ENCODE peak calls at places on chromosomes 11 and 22, in eight cellular contexts. One of them, this sample, is unnamed.

GRCh38 chr22:27438271-27438980 is 363.1 kb downstream of the MN1 start:
- DNase-seq in A673: peak
- DNase-seq in left ventricle myocardium inferior: no peak
- DNase-seq in brain microvascular endothelial cell: no peak
- DNase-seq in esophagus squamous epithelium: no peak
- DNase-seq in body of pancreas: peak
- DNase-seq in thoracic aorta: no peak
- DNase-seq in mesendoderm: peak
- DNase-seq in this sample: no peak

GRCh38 chr11:96105197-96105895 is 181.4 kb upstream of the MTMR2 start:
- DNase-seq in A673: peak
- DNase-seq in left ventricle myocardium inferior: no peak
- DNase-seq in brain microvascular endothelial cell: no peak
- DNase-seq in esophagus squamous epithelium: no peak
- DNase-seq in body of pancreas: no peak
- DNase-seq in thoracic aorta: no peak
- DNase-seq in mesendoderm: no peak
- DNase-seq in this sample: no peak

GRCh38 chr22:24703101-24703500 is 71.4 kb downstream of the PIWIL3 start:
- DNase-seq in A673: no peak
- DNase-seq in left ventricle myocardium inferior: peak
- DNase-seq in brain microvascular endothelial cell: no peak
- DNase-seq in esophagus squamous epithelium: no peak
- DNase-seq in body of pancreas: peak
- DNase-seq in thoracic aorta: no peak
- DNase-seq in mesendoderm: no peak
- DNase-seq in this sample: no peak

GRCh38 chr11:7167976-7168740 is 79.4 kb downstream of the RBMXL2 start:
- DNase-seq in A673: peak
- DNase-seq in left ventricle myocardium inferior: no peak
- DNase-seq in brain microvascular endothelial cell: no peak
- DNase-seq in esophagus squamous epithelium: no peak
- DNase-seq in body of pancreas: no peak
- DNase-seq in thoracic aorta: no peak
- DNase-seq in mesendoderm: no peak
- DNase-seq in this sample: no peak

GRCh38 chr11:12086271-12087074 is 23.9 kb upstream of the MICAL2 start:
- DNase-seq in A673: peak
- DNase-seq in left ventricle myocardium inferior: peak
- DNase-seq in brain microvascular endothelial cell: peak
- DNase-seq in esophagus squamous epithelium: no peak
- DNase-seq in body of pancreas: peak
- DNase-seq in thoracic aorta: peak
- DNase-seq in mesendoderm: peak
- DNase-seq in this sample: no peak

GRCh38 chr11:30991802-30992512 is 377.6 kb downstream of the DCDC1 start:
- DNase-seq in A673: no peak
- DNase-seq in left ventricle myocardium inferior: no peak
- DNase-seq in brain microvascular endothelial cell: no peak
- DNase-seq in esophagus squamous epithelium: no peak
- DNase-seq in body of pancreas: no peak
- DNase-seq in thoracic aorta: no peak
- DNase-seq in mesendoderm: no peak
- DNase-seq in this sample: no peak

GRCh38 chr22:31083923-31084810 is 3.0 kb downstream of the SMTN start:
- DNase-seq in A673: no peak
- DNase-seq in left ventricle myocardium inferior: no peak
- DNase-seq in brain microvascular endothelial cell: no peak
- DNase-seq in esophagus squamous epithelium: no peak
- DNase-seq in body of pancreas: no peak
- DNase-seq in thoracic aorta: no peak
- DNase-seq in mesendoderm: no peak
- DNase-seq in this sample: no peak

GRCh38 chr11:67698247-67698646 is 23.8 kb upstream of the ALDH3B2 start:
- DNase-seq in A673: peak
- DNase-seq in left ventricle myocardium inferior: no peak
- DNase-seq in brain microvascular endothelial cell: peak
- DNase-seq in esophagus squamous epithelium: no peak
- DNase-seq in body of pancreas: no peak
- DNase-seq in thoracic aorta: no peak
- DNase-seq in mesendoderm: peak
- DNase-seq in this sample: no peak

GRCh38 chr11:12390687-12391110 is 13.3 kb downstream of the PARVA start:
- DNase-seq in A673: no peak
- DNase-seq in left ventricle myocardium inferior: no peak
- DNase-seq in brain microvascular endothelial cell: no peak
- DNase-seq in esophagus squamous epithelium: no peak
- DNase-seq in body of pancreas: peak
- DNase-seq in thoracic aorta: no peak
- DNase-seq in mesendoderm: no peak
- DNase-seq in this sample: no peak

GRCh38 chr11:21986361-21986760 is 206.5 kb upstream of the ANO5 start:
- DNase-seq in A673: no peak
- DNase-seq in left ventricle myocardium inferior: no peak
- DNase-seq in brain microvascular endothelial cell: no peak
- DNase-seq in esophagus squamous epithelium: no peak
- DNase-seq in body of pancreas: no peak
- DNase-seq in thoracic aorta: no peak
- DNase-seq in mesendoderm: no peak
- DNase-seq in this sample: no peak

GRCh38 chr11:76408171-76408965 is 27.2 kb downstream of the GVQW3 start:
- DNase-seq in A673: peak
- DNase-seq in left ventricle myocardium inferior: no peak
- DNase-seq in brain microvascular endothelial cell: no peak
- DNase-seq in esophagus squamous epithelium: no peak
- DNase-seq in body of pancreas: no peak
- DNase-seq in thoracic aorta: no peak
- DNase-seq in mesendoderm: peak
- DNase-seq in this sample: no peak

GRCh38 chr11:70314730-70315129 is 44.2 kb downstream of the PPFIA1 start:
- DNase-seq in A673: no peak
- DNase-seq in left ventricle myocardium inferior: no peak
- DNase-seq in brain microvascular endothelial cell: no peak
- DNase-seq in esophagus squamous epithelium: no peak
- DNase-seq in body of pancreas: no peak
- DNase-seq in thoracic aorta: no peak
- DNase-seq in mesendoderm: no peak
- DNase-seq in this sample: peak

GRCh38 chr11:116357769-116358544 is 414.8 kb downstream of the BUD13 start:
- DNase-seq in A673: peak
- DNase-seq in left ventricle myocardium inferior: no peak
- DNase-seq in brain microvascular endothelial cell: no peak
- DNase-seq in esophagus squamous epithelium: no peak
- DNase-seq in body of pancreas: no peak
- DNase-seq in thoracic aorta: no peak
- DNase-seq in mesendoderm: peak
- DNase-seq in this sample: peak

GRCh38 chr11:39365809-39366436 is 2093.5 kb downstream of the LRRC4C start:
- DNase-seq in A673: peak
- DNase-seq in left ventricle myocardium inferior: no peak
- DNase-seq in brain microvascular endothelial cell: no peak
- DNase-seq in esophagus squamous epithelium: no peak
- DNase-seq in body of pancreas: no peak
- DNase-seq in thoracic aorta: no peak
- DNase-seq in mesendoderm: peak
- DNase-seq in this sample: no peak

GRCh38 chr11:890794-891600 is 19.6 kb downstream of the CHID1 start:
- DNase-seq in A673: peak
- DNase-seq in left ventricle myocardium inferior: no peak
- DNase-seq in brain microvascular endothelial cell: no peak
- DNase-seq in esophagus squamous epithelium: no peak
- DNase-seq in body of pancreas: no peak
- DNase-seq in thoracic aorta: no peak
- DNase-seq in mesendoderm: no peak
- DNase-seq in this sample: no peak

GRCh38 chr11:5938603-5938965 is 3.5 kb upstream of the OR56A3 start:
- DNase-seq in A673: no peak
- DNase-seq in left ventricle myocardium inferior: no peak
- DNase-seq in brain microvascular endothelial cell: no peak
- DNase-seq in esophagus squamous epithelium: no peak
- DNase-seq in body of pancreas: no peak
- DNase-seq in thoracic aorta: no peak
- DNase-seq in mesendoderm: no peak
- DNase-seq in this sample: no peak

GRCh38 chr11:69647761-69648497 is 7.0 kb downstream of the CCND1 start:
- DNase-seq in A673: peak
- DNase-seq in left ventricle myocardium inferior: no peak
- DNase-seq in brain microvascular endothelial cell: no peak
- DNase-seq in esophagus squamous epithelium: no peak
- DNase-seq in body of pancreas: no peak
- DNase-seq in thoracic aorta: no peak
- DNase-seq in mesendoderm: no peak
- DNase-seq in this sample: no peak

GRCh38 chr11:96114178-96115070 is 190.5 kb upstream of the MTMR2 start:
- DNase-seq in A673: no peak
- DNase-seq in left ventricle myocardium inferior: no peak
- DNase-seq in brain microvascular endothelial cell: no peak
- DNase-seq in esophagus squamous epithelium: no peak
- DNase-seq in body of pancreas: no peak
- DNase-seq in thoracic aorta: no peak
- DNase-seq in mesendoderm: no peak
- DNase-seq in this sample: no peak

GRCh38 chr11:14638561-14638960 is 5.0 kb upstream of the PDE3B start:
- DNase-seq in A673: no peak
- DNase-seq in left ventricle myocardium inferior: no peak
- DNase-seq in brain microvascular endothelial cell: no peak
- DNase-seq in esophagus squamous epithelium: no peak
- DNase-seq in body of pancreas: peak
- DNase-seq in thoracic aorta: no peak
- DNase-seq in mesendoderm: no peak
- DNase-seq in this sample: no peak

DNA sequence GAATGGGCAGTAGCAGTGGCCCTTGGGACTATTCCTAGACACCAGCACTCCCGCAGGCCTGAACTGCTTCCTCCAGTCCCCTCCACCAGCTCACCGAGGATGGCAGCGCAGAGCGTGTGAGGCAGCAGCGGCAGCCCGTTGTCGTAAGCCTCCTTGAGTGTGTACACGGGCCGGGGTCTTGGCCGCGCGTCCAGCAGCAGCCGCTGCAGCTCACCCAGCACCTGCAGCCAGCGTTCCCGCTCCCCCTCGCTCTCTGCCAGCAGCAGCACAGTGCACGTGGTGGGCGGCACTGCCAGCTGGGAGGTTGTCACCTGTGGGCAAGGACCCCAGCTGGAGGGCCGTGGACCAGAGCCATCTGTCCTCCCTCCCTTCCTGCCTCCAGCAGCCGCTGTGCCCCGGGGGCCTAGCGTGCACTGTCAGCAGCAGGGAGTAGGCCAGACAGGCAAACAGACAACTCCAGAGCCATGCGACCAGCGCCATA is 13.0 kb downstream of the CDC42BPG start:
- DNase-seq in A673: no peak
- DNase-seq in left ventricle myocardium inferior: no peak
- DNase-seq in brain microvascular endothelial cell: no peak
- DNase-seq in esophagus squamous epithelium: no peak
- DNase-seq in body of pancreas: no peak
- DNase-seq in thoracic aorta: no peak
- DNase-seq in mesendoderm: no peak
- DNase-seq in this sample: no peak
- H3K27ac ChIP-seq in A673: no peak
- H3K27ac ChIP-seq in left ventricle myocardium inferior: no peak
- H3K27ac ChIP-seq in brain microvascular endothelial cell: no peak
- H3K27ac ChIP-seq in esophagus squamous epithelium: no peak
- H3K27ac ChIP-seq in body of pancreas: no peak
- H3K27ac ChIP-seq in thoracic aorta: no peak
- H3K27ac ChIP-seq in mesendoderm: no peak
- H3K27ac ChIP-seq in this sample: no peak

GRCh38 chr11:133492895-133493294 is 39.4 kb downstream of the OPCML start:
- DNase-seq in A673: no peak
- DNase-seq in left ventricle myocardium inferior: no peak
- DNase-seq in brain microvascular endothelial cell: no peak
- DNase-seq in esophagus squamous epithelium: no peak
- DNase-seq in body of pancreas: no peak
- DNase-seq in thoracic aorta: no peak
- DNase-seq in mesendoderm: no peak
- DNase-seq in this sample: no peak

GRCh38 chr11:133491680-133492383 is 40.5 kb downstream of the OPCML start:
- DNase-seq in A673: no peak
- DNase-seq in left ventricle myocardium inferior: no peak
- DNase-seq in brain microvascular endothelial cell: no peak
- DNase-seq in esophagus squamous epithelium: no peak
- DNase-seq in body of pancreas: no peak
- DNase-seq in thoracic aorta: no peak
- DNase-seq in mesendoderm: no peak
- DNase-seq in this sample: no peak
- H3K27ac ChIP-seq in A673: no peak
- H3K27ac ChIP-seq in left ventricle myocardium inferior: no peak
- H3K27ac ChIP-seq in brain microvascular endothelial cell: no peak
- H3K27ac ChIP-seq in esophagus squamous epithelium: no peak
- H3K27ac ChIP-seq in body of pancreas: no peak
- H3K27ac ChIP-seq in thoracic aorta: no peak
- H3K27ac ChIP-seq in mesendoderm: no peak
- H3K27ac ChIP-seq in this sample: no peak

GRCh38 chr11:117786099-117786870 is 10.7 kb downstream of the DSCAML1 start:
- DNase-seq in A673: no peak
- DNase-seq in left ventricle myocardium inferior: no peak
- DNase-seq in brain microvascular endothelial cell: no peak
- DNase-seq in esophagus squamous epithelium: no peak
- DNase-seq in body of pancreas: no peak
- DNase-seq in thoracic aorta: no peak
- DNase-seq in mesendoderm: no peak
- DNase-seq in this sample: no peak

GRCh38 chr11:117780456-117780855 is 16.6 kb downstream of the DSCAML1 start:
- DNase-seq in A673: no peak
- DNase-seq in left ventricle myocardium inferior: no peak
- DNase-seq in brain microvascular endothelial cell: no peak
- DNase-seq in esophagus squamous epithelium: no peak
- DNase-seq in body of pancreas: no peak
- DNase-seq in thoracic aorta: no peak
- DNase-seq in mesendoderm: no peak
- DNase-seq in this sample: peak

GRCh38 chr11:117781650-117782049 is 15.4 kb downstream of the DSCAML1 start:
- DNase-seq in A673: no peak
- DNase-seq in left ventricle myocardium inferior: no peak
- DNase-seq in brain microvascular endothelial cell: no peak
- DNase-seq in esophagus squamous epithelium: no peak
- DNase-seq in body of pancreas: no peak
- DNase-seq in thoracic aorta: no peak
- DNase-seq in mesendoderm: no peak
- DNase-seq in this sample: peak
- H3K27ac ChIP-seq in A673: no peak
- H3K27ac ChIP-seq in left ventricle myocardium inferior: no peak
- H3K27ac ChIP-seq in brain microvascular endothelial cell: no peak
- H3K27ac ChIP-seq in esophagus squamous epithelium: no peak
- H3K27ac ChIP-seq in body of pancreas: no peak
- H3K27ac ChIP-seq in thoracic aorta: no peak
- H3K27ac ChIP-seq in mesendoderm: no peak
- H3K27ac ChIP-seq in this sample: no peak

DNA sequence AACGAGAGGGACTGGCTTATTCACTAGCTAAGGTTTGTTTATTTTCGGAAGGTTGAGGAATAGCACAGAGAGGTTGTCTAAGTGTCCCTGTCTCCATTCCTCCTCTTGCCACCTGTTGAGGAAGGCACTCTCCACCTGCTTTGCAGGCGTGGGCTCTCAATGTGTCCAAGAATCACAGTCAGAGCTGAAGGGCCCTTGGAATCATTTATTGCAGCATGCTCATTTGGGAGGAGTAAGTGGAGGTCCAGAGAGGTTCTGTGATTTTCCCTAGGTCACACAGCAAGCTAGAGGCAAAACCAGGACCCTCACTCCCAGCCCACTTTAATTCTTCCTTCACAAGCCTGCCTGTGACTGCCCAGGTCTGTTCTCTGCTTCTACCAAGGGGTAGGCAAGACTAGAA is 21.3 kb downstream of the ZBTB16 start:
- DNase-seq in A673: no peak
- DNase-seq in left ventricle myocardium inferior: no peak
- DNase-seq in brain microvascular endothelial cell: no peak
- DNase-seq in esophagus squamous epithelium: no peak
- DNase-seq in body of pancreas: peak
- DNase-seq in thoracic aorta: no peak
- DNase-seq in mesendoderm: no peak
- DNase-seq in this sample: no peak
- H3K27ac ChIP-seq in A673: no peak
- H3K27ac ChIP-seq in left ventricle myocardium inferior: peak
- H3K27ac ChIP-seq in brain microvascular endothelial cell: no peak
- H3K27ac ChIP-seq in esophagus squamous epithelium: peak
- H3K27ac ChIP-seq in body of pancreas: peak
- H3K27ac ChIP-seq in thoracic aorta: peak
- H3K27ac ChIP-seq in mesendoderm: no peak
- H3K27ac ChIP-seq in this sample: peak